ENCODE peak calls at places on chromosomes 16 and 17, in nine cellular contexts. G is BE2C; J is retina; L is NCI-H187; H is iPS-NIHi11; A is stimulated activated CD8-positive, alpha-beta memory T cell treated with anti-CD3 and anti-CD28 coated beads, Interleukin-4, amount 100 ng/mL, for 24 hours; N is T-helper 1 cell; Z is left cardiac atrium; F is NCI-H1092 treated with DMSO at 0.1 percent for 48 hours. D is an unnamed sample.

GRCh38 chr17:77358801-77359716 is 218.3 kb downstream of the SEC14L1 start:
- DNase-seq in G (no peak), H (no peak), J (no peak), Z (no peak), N (no peak), F (no peak), A (no peak), L (no peak), D (no peak)

GRCh38 chr17:77881545-77881944 is 77.0 kb upstream of the TNRC6C start:
- DNase-seq in N (peak), H (no peak), J (peak), G (peak), L (peak), F (no peak), A (peak), Z (peak), D (peak)

GRCh38 chr16:23254338-23254737 is 47.8 kb upstream of the SCNN1B start:
- DNase-seq in J (peak), G (no peak), H (no peak), N (no peak), L (no peak), F (no peak), A (no peak), Z (no peak), D (no peak)

GRCh38 chr16:57938936-57939871 is 31.7 kb downstream of the CNGB1 start:
- DNase-seq in J (no peak), H (no peak), N (no peak), Z (peak), G (no peak), F (no peak), L (no peak), A (no peak), D (no peak)

GRCh38 chr17:81109957-81110356 is 55.4 kb upstream of the PVALEF start:
- DNase-seq in G (no peak), L (no peak), Z (no peak), J (no peak), N (no peak), A (no peak), H (no peak), F (no peak), D (no peak)

GRCh38 chr17:14304222-14304844 is 3.5 kb downstream of the HS3ST3B1 start:
- DNase-seq in G (no peak), H (no peak), Z (no peak), A (no peak), J (peak), F (no peak), N (no peak), L (no peak), D (no peak)

GRCh38 chr16:10386517-10387377 is 886 bp downstream of the ATF7IP2 start:
- DNase-seq in Z (no peak), A (no peak), G (no peak), N (no peak), J (no peak), L (no peak), H (no peak), F (no peak), D (no peak)

GRCh38 chr16:1051446-1051845 is 21.1 kb upstream of the SSTR5 start:
- DNase-seq in Z (no peak), J (no peak), G (no peak), F (no peak), A (no peak), H (no peak), L (no peak), N (no peak), D (no peak)

GRCh38 chr17:31677036-31677435 is 182.0 kb downstream of the COPRS start:
- DNase-seq in G (no peak), N (no peak), L (no peak), F (no peak), Z (no peak), A (no peak), J (no peak), H (no peak), D (no peak)